ENCODE peak calls at places on chromosomes 12 and 14, in four cellular contexts. One of them, this sample, is unnamed.

GRCh38 chr12:54991161-54991991 is 6.8 kb upstream of the TESPA1 start:
- DNase-seq in HCT116: no peak
- DNase-seq in Panc1: no peak
- DNase-seq in GM23338: no peak
- DNase-seq in this sample: no peak

GRCh38 chr14:99574099-99574880 is 29.7 kb downstream of the CCDC85C start:
- DNase-seq in HCT116: no peak
- DNase-seq in GM23338: peak
- DNase-seq in Panc1: no peak
- DNase-seq in this sample: peak

GRCh38 chr12:76878899-76879709 is at the start of gene CSRP2:
- DNase-seq in GM23338: peak
- DNase-seq in HCT116: peak
- DNase-seq in Panc1: peak
- DNase-seq in this sample: peak

GRCh38 chr12:83261998-83262397 is 575.3 kb downstream of the TMTC2 start:
- DNase-seq in HCT116: peak
- DNase-seq in GM23338: peak
- DNase-seq in Panc1: no peak
- DNase-seq in this sample: no peak

GRCh38 chr14:99698236-99698635 is 14.1 kb downstream of the CYP46A1 start:
- DNase-seq in Panc1: no peak
- DNase-seq in HCT116: no peak
- DNase-seq in GM23338: no peak
- DNase-seq in this sample: no peak

GRCh38 chr12:93976024-93976423 is 172.4 kb upstream of the PLXNC1 start:
- DNase-seq in HCT116: no peak
- DNase-seq in Panc1: no peak
- DNase-seq in GM23338: no peak
- DNase-seq in this sample: no peak

GRCh38 chr12:48999371-49000131 is at the start of gene DDN:
- DNase-seq in HCT116: peak
- DNase-seq in Panc1: no peak
- DNase-seq in GM23338: peak
- DNase-seq in this sample: peak

GRCh38 chr12:64103821-64104220 is 118.3 kb downstream of the KICS2 start:
- DNase-seq in GM23338: no peak
- DNase-seq in Panc1: no peak
- DNase-seq in HCT116: no peak
- DNase-seq in this sample: no peak

GRCh38 chr12:107236824-107237467 is 143.6 kb upstream of the CRY1 start:
- DNase-seq in HCT116: no peak
- DNase-seq in Panc1: no peak
- DNase-seq in GM23338: peak
- DNase-seq in this sample: no peak

GRCh38 chr14:95157987-95158712 is 821 bp upstream of the DICER1 start:
- DNase-seq in HCT116: no peak
- DNase-seq in GM23338: peak
- DNase-seq in Panc1: no peak
- DNase-seq in this sample: no peak

GRCh38 chr14:88005978-88006851 is 1.3 kb downstream of the GPR65 start:
- DNase-seq in Panc1: no peak
- DNase-seq in HCT116: no peak
- DNase-seq in GM23338: no peak
- DNase-seq in this sample: no peak

GRCh38 chr14:61812347-61813100 is 50.3 kb downstream of the SNAPC1 start:
- DNase-seq in GM23338: peak
- DNase-seq in HCT116: no peak
- DNase-seq in Panc1: no peak
- DNase-seq in this sample: peak

GRCh38 chr12:113190761-113191160 is 5.2 kb downstream of the RITA1 start:
- DNase-seq in HCT116: peak
- DNase-seq in GM23338: peak
- DNase-seq in Panc1: no peak
- DNase-seq in this sample: peak

GRCh38 chr12:122422769-122423257 is 344 bp upstream of the CLIP1 start:
- DNase-seq in GM23338: peak
- DNase-seq in HCT116: no peak
- DNase-seq in Panc1: no peak
- DNase-seq in this sample: no peak

GRCh38 chr12:122421263-122421814 is 1.1 kb downstream of the CLIP1 start:
- DNase-seq in HCT116: no peak
- DNase-seq in Panc1: no peak
- DNase-seq in GM23338: no peak
- DNase-seq in this sample: peak

GRCh38 chr12:122420471-122421262 is 1.8 kb downstream of the CLIP1 start:
- DNase-seq in Panc1: no peak
- DNase-seq in GM23338: no peak
- DNase-seq in HCT116: no peak
- DNase-seq in this sample: no peak

GRCh38 chr12:122423258-122424165 is 1.0 kb upstream of the CLIP1 start:
- DNase-seq in GM23338: peak
- DNase-seq in HCT116: peak
- DNase-seq in Panc1: no peak
- DNase-seq in this sample: peak

DNA sequence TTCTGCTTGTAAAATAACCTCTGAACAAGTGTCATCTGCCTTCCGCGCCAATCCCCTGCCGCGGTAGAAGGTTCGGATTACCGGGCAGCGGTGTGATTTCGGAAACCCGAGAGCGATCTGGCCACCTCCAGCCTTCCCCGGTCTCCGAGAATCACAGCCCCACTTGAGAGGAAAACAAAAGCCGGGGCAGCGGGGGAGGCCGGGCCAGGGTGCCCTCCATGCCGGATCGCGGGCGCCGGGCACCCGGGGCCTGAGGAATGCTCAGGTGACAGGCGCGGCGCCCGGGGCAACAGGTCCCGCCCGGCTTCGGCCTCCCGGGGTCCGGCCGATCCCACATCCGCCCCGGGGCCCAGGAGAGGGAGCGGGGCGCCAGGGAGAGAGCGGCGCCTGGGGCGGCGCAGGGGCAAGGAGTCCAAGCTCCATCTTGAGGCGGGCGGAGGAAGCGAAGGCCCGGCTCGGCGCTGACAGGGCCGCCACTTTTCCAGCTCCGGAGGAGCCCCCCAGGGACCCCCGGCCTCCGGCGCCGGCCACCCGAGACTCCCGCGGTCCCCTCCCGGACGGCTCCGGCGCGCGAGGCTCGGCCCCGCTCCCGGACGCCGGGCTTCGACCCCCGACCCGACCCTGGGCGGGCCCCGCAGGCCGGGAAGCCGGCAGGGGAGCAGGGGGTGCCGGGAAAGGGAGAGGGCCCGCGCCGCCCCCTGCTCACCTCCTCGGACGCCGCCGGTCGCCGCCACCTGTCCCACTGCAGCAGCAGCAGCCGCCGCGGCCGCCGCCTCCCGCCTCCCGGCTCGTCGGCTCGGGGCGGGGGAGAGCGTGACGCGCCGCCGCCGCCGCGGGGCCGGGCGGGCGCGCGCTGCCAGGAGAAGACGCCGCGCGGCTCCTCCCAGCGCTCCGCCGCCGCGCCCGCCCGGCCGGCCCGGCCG is at the start of gene CLIP1:
- DNase-seq in Panc1: no peak
- DNase-seq in GM23338: peak
- DNase-seq in HCT116: no peak
- DNase-seq in this sample: peak
- TF ChIP-seq REST in Panc1: no peak
- TF ChIP-seq REST in GM23338: no peak
- TF ChIP-seq REST in HCT116: no peak
- TF ChIP-seq REST in this sample: no peak

DNA sequence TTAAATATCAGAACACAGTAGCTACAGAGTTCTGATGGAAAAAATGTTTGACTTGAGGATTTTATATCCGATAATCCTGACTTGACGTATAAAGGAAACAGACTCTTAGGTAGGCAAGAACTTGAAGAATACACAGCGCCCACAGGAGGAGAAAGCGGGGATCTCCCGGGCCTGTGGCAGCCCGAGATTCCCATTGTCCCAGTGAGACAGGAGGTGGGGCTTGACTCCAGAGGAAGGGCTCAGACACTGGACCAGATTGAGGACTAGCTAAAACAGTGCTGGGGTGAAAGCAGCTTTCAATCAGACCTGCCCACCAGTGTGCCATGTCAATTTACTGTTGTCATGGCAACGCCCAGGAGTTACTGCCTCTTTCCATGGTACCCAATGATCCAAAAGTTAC is 51.1 kb upstream of the C14orf180 start:
- DNase-seq in Panc1: no peak
- DNase-seq in HCT116: no peak
- DNase-seq in GM23338: no peak
- DNase-seq in this sample: no peak
- TF ChIP-seq REST in Panc1: no peak
- TF ChIP-seq REST in HCT116: no peak
- TF ChIP-seq REST in GM23338: no peak
- TF ChIP-seq REST in this sample: no peak

DNA sequence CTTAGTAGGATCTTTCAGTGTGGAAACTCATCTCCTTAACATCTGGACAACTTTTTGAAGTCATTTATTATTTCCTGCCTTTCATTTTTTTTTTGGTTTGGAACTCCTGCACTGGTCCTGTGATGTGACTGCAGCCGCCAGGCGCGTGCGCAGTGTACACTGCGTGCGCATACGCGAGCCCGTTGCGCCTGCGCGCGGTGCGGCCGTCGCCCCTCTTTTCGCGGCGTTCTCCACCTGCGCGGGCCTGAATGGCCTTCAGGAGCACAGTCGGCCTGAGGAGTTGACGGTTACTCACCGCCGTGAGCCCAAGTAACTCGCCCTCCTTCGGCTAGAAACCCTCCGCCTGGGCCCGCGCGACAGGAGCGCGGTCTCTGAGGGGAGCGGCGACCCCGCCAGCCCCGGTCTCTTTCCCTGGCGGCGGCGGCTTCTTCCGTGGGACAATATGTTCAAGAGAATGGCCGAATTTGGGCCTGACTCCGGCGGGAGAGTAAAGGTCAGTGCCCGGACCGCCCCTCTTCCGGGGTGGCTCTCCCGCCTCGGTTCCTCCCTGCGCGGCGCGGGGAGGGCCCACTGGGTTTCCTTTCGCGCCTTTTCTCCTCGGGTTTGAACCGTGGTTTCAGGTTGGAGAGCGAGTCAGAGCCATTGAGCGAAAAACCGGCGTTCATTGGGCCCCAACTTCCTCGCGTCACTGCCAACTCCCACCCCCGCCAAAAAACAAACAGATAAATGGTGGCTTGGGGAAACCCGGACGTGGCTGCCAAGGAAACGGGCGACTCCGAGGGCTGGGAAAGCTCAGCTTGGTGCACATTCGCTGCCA is at the start of gene YEATS4:
- DNase-seq in HCT116: peak
- DNase-seq in GM23338: peak
- DNase-seq in Panc1: peak
- DNase-seq in this sample: peak
- TF ChIP-seq REST in HCT116: no peak
- TF ChIP-seq REST in GM23338: no peak
- TF ChIP-seq REST in Panc1: no peak
- TF ChIP-seq REST in this sample: peak

GRCh38 chr12:65463082-65463481 is 184.6 kb downstream of the MSRB3 start:
- DNase-seq in Panc1: no peak
- DNase-seq in HCT116: no peak
- DNase-seq in GM23338: no peak
- DNase-seq in this sample: no peak

GRCh38 chr12:65459545-65459944 is 181.1 kb downstream of the MSRB3 start:
- DNase-seq in GM23338: no peak
- DNase-seq in Panc1: no peak
- DNase-seq in HCT116: no peak
- DNase-seq in this sample: no peak

GRCh38 chr12:65460076-65460475 is 181.6 kb downstream of the MSRB3 start:
- DNase-seq in HCT116: no peak
- DNase-seq in Panc1: no peak
- DNase-seq in GM23338: peak
- DNase-seq in this sample: no peak

GRCh38 chr12:65462506-65462905 is 184.0 kb downstream of the MSRB3 start:
- DNase-seq in GM23338: no peak
- DNase-seq in Panc1: no peak
- DNase-seq in HCT116: no peak
- DNase-seq in this sample: no peak

GRCh38 chr12:65461017-65461416 is 182.5 kb downstream of the MSRB3 start:
- DNase-seq in GM23338: no peak
- DNase-seq in HCT116: no peak
- DNase-seq in Panc1: no peak
- DNase-seq in this sample: no peak
- TF ChIP-seq REST in GM23338: no peak
- TF ChIP-seq REST in HCT116: peak
- TF ChIP-seq REST in Panc1: no peak
- TF ChIP-seq REST in this sample: peak

DNA sequence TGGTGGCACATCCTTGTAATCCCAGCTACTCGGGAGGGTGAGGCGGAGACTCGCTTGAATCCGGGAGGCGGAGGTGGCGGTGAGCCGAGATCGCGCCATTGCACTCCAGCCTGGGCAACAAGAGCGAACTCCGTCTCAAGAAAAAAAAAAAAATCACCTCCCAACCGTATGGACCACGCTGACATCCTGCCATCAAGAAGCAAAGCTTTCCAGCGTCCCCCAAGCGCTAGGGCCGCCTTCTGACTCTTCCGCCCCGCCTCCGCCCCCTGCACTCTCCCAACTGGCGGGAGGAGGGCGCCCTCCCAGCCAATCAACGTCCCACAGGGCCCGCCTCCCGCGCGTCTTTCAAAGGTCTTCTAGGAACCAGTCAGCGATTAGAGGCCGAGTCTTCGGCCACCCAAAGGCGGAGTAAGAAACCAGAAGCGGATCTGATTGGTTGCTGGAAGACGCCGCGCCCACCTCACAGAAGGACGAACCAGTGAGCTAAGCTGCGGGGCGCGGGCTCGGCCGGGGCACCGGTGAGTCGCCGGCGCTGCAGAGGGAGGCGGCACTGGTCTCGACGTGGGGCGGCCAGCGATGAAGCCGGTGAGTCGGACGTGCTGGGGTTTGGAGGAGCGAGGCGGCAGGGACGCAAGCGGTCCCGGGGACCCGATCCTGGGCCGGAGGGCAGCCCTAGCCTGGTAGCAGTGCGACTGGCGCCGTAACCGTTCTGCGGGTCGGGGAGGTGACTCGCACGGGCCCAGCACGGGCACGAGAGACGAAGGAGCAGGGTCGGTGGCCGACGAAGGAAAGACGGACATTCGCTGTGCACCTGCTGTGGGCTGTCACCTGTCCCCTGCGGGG is at the start of gene CDKN3:
- DNase-seq in GM23338: peak
- DNase-seq in HCT116: peak
- DNase-seq in Panc1: peak
- DNase-seq in this sample: peak
- TF ChIP-seq REST in GM23338: no peak
- TF ChIP-seq REST in HCT116: no peak
- TF ChIP-seq REST in Panc1: no peak
- TF ChIP-seq REST in this sample: no peak

This sample was measured in SK-N-SH.